ENCODE peak calls at places on chromosomes 3 and 15, in six cellular contexts. V is coronary artery, W is astrocyte of the cerebellum, S is GM13977, H is OCI-LY7, L is tibial artery. M is an unnamed sample.

GRCh38 chr3:51361746-51362145 is 23.3 kb upstream of the MANF start:
- DNase-seq in V (no peak), W (no peak), S (no peak), H (no peak), L (no peak), M (no peak)

GRCh38 chr15:45110256-45110820 is 3.6 kb downstream of the DUOX2 start:
- DNase-seq in V (no peak), W (no peak), S (no peak), H (no peak), L (no peak), M (no peak)

GRCh38 chr15:56371495-56372147 is 6.4 kb downstream of the TEX9 start:
- DNase-seq in V (no peak), W (no peak), S (peak), H (peak), L (no peak), M (no peak)

GRCh38 chr3:169264711-169265110 is 398.8 kb downstream of the MECOM start:
- DNase-seq in V (no peak), W (no peak), S (no peak), H (no peak), L (no peak), M (no peak)

GRCh38 chr3:112822116-112823055 is 24.3 kb downstream of the CD200R1L start:
- DNase-seq in V (no peak), W (no peak), S (no peak), H (no peak), L (no peak), M (no peak)

GRCh38 chr3:33645060-33645841 is 72.8 kb downstream of the CLASP2 start:
- DNase-seq in V (no peak), W (peak), S (no peak), H (no peak), L (no peak), M (no peak)

GRCh38 chr3:186208328-186208989 is 99.6 kb upstream of the ETV5 start:
- DNase-seq in V (no peak), W (no peak), S (no peak), H (peak), L (no peak), M (no peak)

GRCh38 chr3:59818033-59818936 is 768.5 kb upstream of the CFAP20DC start:
- DNase-seq in V (peak), W (peak), S (no peak), H (no peak), L (peak), M (no peak)

GRCh38 chr3:44058022-44058867 is 183.4 kb upstream of the TOPAZ1 start:
- DNase-seq in V (no peak), W (peak), S (peak), H (peak), L (no peak), M (no peak)

GRCh38 chr15:77369168-77369567 is 50.7 kb downstream of the PEAK1 start:
- DNase-seq in V (no peak), W (no peak), S (peak), H (no peak), L (no peak), M (no peak)

GRCh38 chr3:14212032-14212431 is 33.4 kb downstream of the LSM3 start:
- DNase-seq in V (no peak), W (no peak), S (no peak), H (no peak), L (no peak), M (no peak)

GRCh38 chr3:14218355-14218754 is 39.7 kb downstream of the LSM3 start:
- DNase-seq in V (no peak), W (no peak), S (no peak), H (no peak), L (no peak), M (no peak)

GRCh38 chr3:14214764-14215163 is 36.1 kb downstream of the LSM3 start:
- DNase-seq in V (no peak), W (no peak), S (no peak), H (no peak), L (no peak), M (no peak)

GRCh38 chr3:14213066-14213774 is 34.6 kb downstream of the LSM3 start:
- DNase-seq in V (no peak), W (no peak), S (no peak), H (no peak), L (no peak), M (no peak)

GRCh38 chr3:14216257-14217048 is 37.8 kb downstream of the LSM3 start:
- DNase-seq in V (no peak), W (peak), S (no peak), H (peak), L (no peak), M (no peak)
- TF ChIP-seq CTCF in V (no peak), W (peak), S (no peak), H (peak), L (no peak), M (peak)

GRCh38 chr3:164194842-164195241 is 883.5 kb downstream of the SI start:
- DNase-seq in V (no peak), W (no peak), S (no peak), H (no peak), L (no peak), M (no peak)
- TF ChIP-seq CTCF in V (no peak), W (no peak), S (peak), H (peak), L (no peak), M (peak)

GRCh38 chr3:150072576-150072975 is 101.9 kb upstream of the PFN2 start:
- DNase-seq in V (no peak), W (no peak), S (no peak), H (no peak), L (no peak), M (no peak)
- TF ChIP-seq CTCF in V (no peak), W (no peak), S (no peak), H (no peak), L (no peak), M (no peak)

DNA sequence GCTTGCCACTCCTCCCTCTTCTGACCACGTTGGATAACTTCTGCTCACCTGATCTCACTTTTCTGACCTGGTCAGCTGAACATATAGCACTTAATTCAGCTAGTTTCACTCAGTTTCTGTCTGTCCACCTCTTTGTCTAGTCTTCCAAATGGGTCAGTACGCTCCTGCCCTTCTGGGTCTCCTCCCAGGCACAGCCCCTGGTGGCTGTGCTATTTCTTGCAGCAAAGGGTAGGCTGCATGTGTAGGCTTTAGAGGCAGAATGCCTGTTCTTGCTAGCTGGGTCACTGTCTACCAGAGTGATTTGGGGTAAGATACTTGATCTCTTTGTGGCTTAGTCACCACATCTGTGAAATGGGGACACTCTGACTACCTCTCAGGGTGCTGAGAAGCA is 2.4 kb upstream of the RBP1 start:
- DNase-seq in V (no peak), W (no peak), S (no peak), H (no peak), L (no peak), M (no peak)
- TF ChIP-seq CTCF in V (no peak), W (peak), S (no peak), H (no peak), L (no peak), M (peak)

GRCh38 chr15:70710714-70711113 is 52.6 kb downstream of the UACA start:
- DNase-seq in V (no peak), W (no peak), S (no peak), H (no peak), L (no peak), M (no peak)
- TF ChIP-seq CTCF in V (no peak), W (no peak), S (no peak), H (no peak), L (no peak), M (no peak)

GRCh38 chr3:38250198-38250597 is 15.4 kb upstream of the SLC22A13 start:
- DNase-seq in V (no peak), W (no peak), S (no peak), H (no peak), L (no peak), M (no peak)

GRCh38 chr3:38247366-38248035 is 18.1 kb upstream of the SLC22A13 start:
- DNase-seq in V (no peak), W (peak), S (no peak), H (no peak), L (no peak), M (no peak)

GRCh38 chr3:38254872-38255271 is 10.7 kb upstream of the SLC22A13 start:
- DNase-seq in V (no peak), W (no peak), S (no peak), H (no peak), L (no peak), M (no peak)

GRCh38 chr3:38253704-38254103 is 11.9 kb upstream of the SLC22A13 start:
- DNase-seq in V (no peak), W (no peak), S (no peak), H (no peak), L (no peak), M (no peak)

GRCh38 chr3:38251197-38251596 is 14.4 kb upstream of the SLC22A13 start:
- DNase-seq in V (no peak), W (no peak), S (no peak), H (no peak), L (no peak), M (no peak)
- TF ChIP-seq CTCF in V (no peak), W (no peak), S (no peak), H (no peak), L (no peak), M (no peak)